ENCODE peak calls at places on chromosome 10, in six cellular contexts. C, S, A, P, B and T are unnamed samples.

GRCh38 chr10:78286186-78286585 is 252.5 kb downstream of the RPS24 start:
- DNase-seq in A (no peak), P (no peak), B (no peak), C (no peak), S (peak; percentile 48), T (no peak)

GRCh38 chr10:116849271-116850057 is at the start of gene ENO4:
- DNase-seq in P (no peak), S (peak; percentile 93), C (peak; percentile 58), B (peak; percentile 39), A (no peak), T (peak; percentile 75)

GRCh38 chr10:11223081-11223480 is 205.4 kb downstream of the CELF2 start:
- DNase-seq in A (no peak), S (no peak), C (no peak), B (no peak), P (no peak), T (no peak)

GRCh38 chr10:102552533-102552932 is 48.8 kb downstream of the SUFU start:
- DNase-seq in B (no peak), S (peak; percentile 34), A (no peak), C (no peak), P (no peak), T (no peak)

GRCh38 chr10:73899401-73899780 is 11.5 kb upstream of the PLAU start:
- DNase-seq in S (no peak), A (no peak), C (no peak), P (no peak), B (no peak), T (no peak)

GRCh38 chr10:100642295-100642994 is 102.9 kb upstream of the PAX2 start:
- DNase-seq in A (no peak), C (no peak), B (no peak), P (no peak), S (no peak), T (peak; percentile 38)

GRCh38 chr10:44039599-44039998 is 345.3 kb downstream of the CXCL12 start:
- DNase-seq in S (no peak), P (no peak), B (no peak), A (no peak), C (no peak), T (no peak)

GRCh38 chr10:123729523-123729922 is 63.4 kb downstream of the GPR26 start:
- DNase-seq in B (no peak), P (no peak), C (no peak), A (no peak), S (no peak), T (no peak)

GRCh38 chr10:104406715-104407517 is 53.3 kb downstream of the CFAP58 start:
- DNase-seq in C (peak; percentile 17), B (no peak), S (peak; percentile 44), A (no peak), P (peak; percentile 25), T (no peak)

GRCh38 chr10:29623797-29624196 is 11.0 kb downstream of the SVIL start:
- DNase-seq in S (no peak), B (no peak), P (no peak), A (peak; percentile 28), C (peak; percentile 55), T (no peak)

GRCh38 chr10:119341236-119342016 is 134.1 kb downstream of the GRK5 start:
- DNase-seq in C (peak; percentile 72), A (peak; percentile 8), B (no peak), S (no peak), P (no peak), T (no peak)
- TF ChIP-seq GABPA in C (no peak), A (no peak), B (no peak), S (no peak), P (no peak), T (no peak)

DNA sequence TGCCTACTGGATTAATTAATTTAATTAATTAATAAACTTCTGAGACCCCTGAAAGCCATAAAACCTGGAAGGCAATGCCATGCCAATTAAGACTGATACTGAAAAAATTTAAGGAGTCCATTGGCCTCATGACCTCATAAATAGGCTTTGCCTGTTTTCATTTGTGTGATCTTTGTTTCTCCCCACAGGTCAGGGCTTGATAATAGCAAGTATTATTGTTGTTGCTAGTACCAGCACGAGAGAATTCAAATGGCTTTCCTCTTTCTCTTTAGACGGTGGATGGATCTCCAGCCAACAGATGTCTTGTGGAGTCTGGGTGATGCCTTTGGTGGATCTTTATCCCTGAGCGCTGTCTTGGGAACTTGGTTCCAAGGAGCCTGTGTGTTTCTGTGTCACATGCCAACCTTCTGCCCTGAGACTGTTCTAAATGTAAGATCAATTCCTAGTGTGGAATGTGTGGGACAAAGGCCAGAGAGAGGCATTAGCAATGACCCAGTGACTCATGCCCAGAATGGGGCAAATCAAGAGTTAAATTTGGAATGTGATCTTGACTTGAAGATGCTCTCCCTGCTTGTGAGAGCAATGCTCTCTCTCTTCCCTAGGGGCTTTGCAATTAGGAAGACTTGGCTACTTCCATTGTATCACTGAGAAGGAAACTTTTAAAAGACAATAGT is 17.7 kb downstream of the ACSM6 start:
- DNase-seq in C (no peak), S (no peak), B (no peak), P (no peak), A (no peak), T (no peak)
- TF ChIP-seq GABPA in C (no peak), S (no peak), B (no peak), P (no peak), A (no peak), T (no peak)

GRCh38 chr10:122246830-122247520 is 24.1 kb upstream of the BTBD16 start:
- DNase-seq in B (no peak), C (no peak), S (no peak), P (no peak), A (no peak), T (no peak)
- TF ChIP-seq GABPA in B (no peak), C (no peak), S (no peak), P (no peak), A (no peak), T (no peak)

DNA sequence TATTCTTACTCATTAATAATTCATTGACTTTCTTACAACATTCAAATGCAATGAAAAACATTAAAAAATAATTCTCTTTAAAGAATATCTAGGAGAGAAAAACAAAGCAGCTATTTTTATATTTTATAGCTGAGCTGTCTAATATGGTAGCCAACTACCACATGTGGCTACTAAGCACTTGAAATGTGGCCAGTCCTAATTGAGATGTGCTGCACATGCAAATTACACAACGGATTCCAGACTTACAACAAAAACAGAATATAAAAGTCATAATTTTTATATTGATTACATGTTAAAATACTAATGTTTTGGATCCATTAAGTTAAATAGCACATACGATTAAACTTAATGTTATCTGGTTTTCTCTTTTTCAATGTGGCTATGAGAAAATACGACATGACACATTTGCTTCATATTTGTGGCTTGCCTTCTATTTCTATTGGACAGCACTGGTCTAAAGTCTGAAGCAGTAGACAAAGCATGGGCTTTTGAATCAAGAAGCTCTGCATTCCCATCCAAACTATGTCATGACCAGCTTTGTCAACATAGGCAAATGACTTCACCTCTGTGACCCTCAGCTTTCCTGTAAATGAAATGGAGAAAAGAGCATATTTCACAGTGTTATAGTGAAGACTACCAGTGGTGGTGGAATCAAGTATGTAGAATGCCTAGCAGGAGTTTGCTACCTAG is 37.2 kb upstream of the GDF10 start:
- DNase-seq in A (no peak), P (no peak), B (no peak), S (no peak), C (peak; percentile 38), T (no peak)
- TF ChIP-seq GABPA in A (no peak), P (no peak), B (no peak), S (no peak), C (no peak), T (no peak)